ENCODE peak calls at places on chromosomes 13 and 19, in four cellular contexts. O, U, A and J are unnamed samples.

GRCh38 chr13:76383671-76384461 is 502.3 kb downstream of the KCTD12 start:
- DNase-seq in O (no peak), U (no peak), A (no peak), J (no peak)

GRCh38 chr13:29763426-29764180 is 86.8 kb downstream of the UBL3 start:
- DNase-seq in O (no peak), U (no peak), A (no peak), J (no peak)

GRCh38 chr13:69565334-69565733 is 542.3 kb upstream of the ATXN8OS start:
- DNase-seq in O (no peak), U (no peak), A (peak), J (peak)

GRCh38 chr13:87234981-87235380 is 436.2 kb upstream of the SLITRK5 start:
- DNase-seq in O (no peak), U (no peak), A (no peak), J (no peak)

GRCh38 chr19:34364830-34365462 is at the start of gene GPI:
- DNase-seq in O (peak), U (peak), A (peak), J (peak)

GRCh38 chr13:32581177-32581786 is 5.0 kb upstream of the PDS5B start:
- DNase-seq in O (no peak), U (no peak), A (peak), J (no peak)

GRCh38 chr19:30450101-30450500 is 77.9 kb downstream of the ZNF536 start:
- DNase-seq in O (no peak), U (peak), A (peak), J (peak)

GRCh38 chr13:46146898-46147297 is 35.1 kb downstream of the LCP1 start:
- DNase-seq in O (no peak), U (peak), A (peak), J (peak)

GRCh38 chr19:12841094-12841493 is 2.8 kb downstream of the MAST1 start:
- DNase-seq in O (no peak), U (no peak), A (peak), J (peak)

GRCh38 chr13:64276232-64276631 is 2860.6 kb upstream of the PCDH20 start:
- DNase-seq in O (no peak), U (no peak), A (no peak), J (no peak)

GRCh38 chr13:67100723-67101122 is 129.4 kb downstream of the PCDH9 start:
- DNase-seq in O (no peak), U (no peak), A (peak), J (no peak)

GRCh38 chr13:73286177-73286576 is 227.4 kb downstream of the KLF5 start:
- DNase-seq in O (no peak), U (no peak), A (peak), J (no peak)